ENCODE peak calls at places on chromosomes 11 and 22, in eight cellular contexts. G, S, C, Q, N, K, M and J are unnamed samples.

GRCh38 chr11:71452354-71453020 is 516 bp upstream of the NADSYN1 start:
- DNase-seq in G (peak; percentile 66), S (peak; percentile 61), C (no peak), Q (peak; percentile 11), N (peak; percentile 52), K (peak; percentile 59), M (peak; percentile 91), J (peak; percentile 76)

GRCh38 chr11:132653237-132653636 is 879.1 kb downstream of the OPCML start:
- DNase-seq in G (no peak), S (no peak), C (no peak), Q (no peak), N (no peak), K (no peak), M (no peak), J (no peak)

GRCh38 chr22:31333648-31334047 is 12.5 kb downstream of the PATZ1 start:
- DNase-seq in G (no peak), S (no peak), C (no peak), Q (no peak), N (no peak), K (no peak), M (no peak), J (no peak)

GRCh38 chr11:41622707-41623359 is 163.4 kb upstream of the LRRC4C start:
- DNase-seq in G (no peak), S (no peak), C (no peak), Q (no peak), N (no peak), K (no peak), M (no peak), J (no peak)

GRCh38 chr11:68357568-68357967 is 45.2 kb downstream of the LRP5 start:
- DNase-seq in G (no peak), S (no peak), C (no peak), Q (no peak), N (no peak), K (no peak), M (no peak), J (peak; percentile 65)

GRCh38 chr11:77471520-77472234 is 2.2 kb downstream of the PAK1 start:
- DNase-seq in G (no peak), S (no peak), C (no peak), Q (peak; percentile 33), N (no peak), K (peak; percentile 20), M (no peak), J (no peak)

GRCh38 chr11:43393765-43394355 is 35.1 kb downstream of the TTC17 start:
- DNase-seq in G (no peak), S (peak; percentile 54), C (no peak), Q (no peak), N (peak; percentile 18), K (peak; percentile 39), M (no peak), J (peak; percentile 71)

GRCh38 chr11:32705309-32706033 is 89.0 kb downstream of the CCDC73 start:
- DNase-seq in G (no peak), S (no peak), C (no peak), Q (no peak), N (no peak), K (no peak), M (no peak), J (peak; percentile 14)

GRCh38 chr11:123316003-123316402 is 114.1 kb upstream of the GRAMD1B start:
- DNase-seq in G (no peak), S (no peak), C (no peak), Q (no peak), N (no peak), K (no peak), M (no peak), J (no peak)

GRCh38 chr11:69867076-69868002 is 48.1 kb upstream of the FGF3 start:
- DNase-seq in G (no peak), S (no peak), C (no peak), Q (no peak), N (no peak), K (no peak), M (no peak), J (peak; percentile 94)

GRCh38 chr22:23525510-23525909 is 54.6 kb downstream of the IGLL1 start:
- DNase-seq in G (no peak), S (peak; percentile 41), C (no peak), Q (no peak), N (no peak), K (no peak), M (peak; percentile 64), J (no peak)

GRCh38 chr11:96506041-96506440 is 116.2 kb downstream of the JRKL start:
- DNase-seq in G (no peak), S (no peak), C (no peak), Q (no peak), N (no peak), K (no peak), M (no peak), J (no peak)

GRCh38 chr11:131353761-131354160 is 16.7 kb upstream of the NTM start:
- DNase-seq in G (no peak), S (no peak), C (no peak), Q (no peak), N (no peak), K (no peak), M (no peak), J (no peak)

GRCh38 chr11:113764522-113764921 is 9.0 kb downstream of the ZW10 start:
- DNase-seq in G (no peak), S (no peak), C (no peak), Q (no peak), N (no peak), K (no peak), M (no peak), J (no peak)

GRCh38 chr11:92383430-92383829 is 158.8 kb downstream of the FAT3 start:
- DNase-seq in G (no peak), S (no peak), C (no peak), Q (no peak), N (no peak), K (no peak), M (no peak), J (no peak)

GRCh38 chr22:19566599-19567382 is 42.6 kb upstream of the CLDN5 start:
- DNase-seq in G (no peak), S (no peak), C (no peak), Q (no peak), N (peak; percentile 64), K (no peak), M (no peak), J (no peak)

GRCh38 chr11:93510196-93510898 is 32.8 kb downstream of the SMCO4 start:
- DNase-seq in G (no peak), S (no peak), C (no peak), Q (no peak), N (no peak), K (peak; percentile 56), M (no peak), J (no peak)

GRCh38 chr11:119424775-119425174 is 1.8 kb upstream of the THY1 start:
- DNase-seq in G (no peak), S (no peak), C (no peak), Q (no peak), N (no peak), K (no peak), M (no peak), J (no peak)

GRCh38 chr22:30196867-30197336 is 49.7 kb downstream of the LIF start:
- DNase-seq in G (no peak), S (no peak), C (no peak), Q (no peak), N (no peak), K (no peak), M (no peak), J (no peak)
- H3K4me1 ChIP-seq in G (peaks cover 10% of the 10 kb centered on the region), S (peaks cover 10% of the 10 kb centered on the region), C (peaks cover 18% of the 10 kb centered on the region), Q (peaks cover 58% of the 10 kb centered on the region), N (peaks cover 7% of the 10 kb centered on the region), K (peaks cover 4% of the 10 kb centered on the region), M (peaks cover 54% of the 10 kb centered on the region), J (no peaks in the 10 kb centered on the region)

GRCh38 chr11:21769188-21769587 is 423.7 kb upstream of the ANO5 start:
- DNase-seq in G (no peak), S (no peak), C (no peak), Q (no peak), N (no peak), K (no peak), M (no peak), J (no peak)

GRCh38 chr11:21774212-21774611 is 418.7 kb upstream of the ANO5 start:
- DNase-seq in G (no peak), S (no peak), C (no peak), Q (no peak), N (peak; percentile 60), K (no peak), M (no peak), J (no peak)

GRCh38 chr11:21768388-21768787 is 424.5 kb upstream of the ANO5 start:
- DNase-seq in G (no peak), S (no peak), C (no peak), Q (no peak), N (no peak), K (no peak), M (no peak), J (no peak)

DNA sequence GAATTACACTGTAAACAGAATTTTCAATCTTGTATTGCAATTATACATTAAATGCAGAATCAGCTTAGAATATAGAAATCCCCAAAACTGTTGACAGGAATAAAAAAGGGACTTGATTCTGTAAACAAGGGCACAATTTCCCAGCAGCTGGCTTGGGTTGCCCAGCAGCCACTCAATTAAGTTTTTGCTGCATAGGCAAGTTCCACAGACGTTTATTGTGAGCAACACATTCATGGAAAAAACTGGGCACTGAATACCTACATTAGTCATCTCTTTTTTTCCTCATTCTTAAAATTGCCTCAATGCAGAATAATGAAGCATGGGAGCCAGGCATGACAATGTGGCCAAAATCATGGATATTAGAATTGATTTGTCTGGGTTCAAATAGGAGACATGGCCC is 421.8 kb upstream of the ANO5 start:
- DNase-seq in G (no peak), S (no peak), C (no peak), Q (no peak), N (no peak), K (no peak), M (no peak), J (no peak)
- TF ChIP-seq POLR2A in G (no peak), S (no peak), C (no peak), Q (no peak), N (no peak), K (no peak), M (no peak), J (no peak)

GRCh38 chr22:47014636-47014930 is 252.1 kb downstream of the TBC1D22A start:
- DNase-seq in G (no peak), S (no peak), C (no peak), Q (no peak), N (no peak), K (no peak), M (no peak), J (no peak)
- H3K4me1 ChIP-seq in G (no peaks in the 10 kb centered on the region), S (peaks cover 4% of the 10 kb centered on the region), C (no peaks in the 10 kb centered on the region), Q (no peaks in the 10 kb centered on the region), N (no peaks in the 10 kb centered on the region), K (no peaks in the 10 kb centered on the region), M (no peaks in the 10 kb centered on the region), J (no peaks in the 10 kb centered on the region)

DNA sequence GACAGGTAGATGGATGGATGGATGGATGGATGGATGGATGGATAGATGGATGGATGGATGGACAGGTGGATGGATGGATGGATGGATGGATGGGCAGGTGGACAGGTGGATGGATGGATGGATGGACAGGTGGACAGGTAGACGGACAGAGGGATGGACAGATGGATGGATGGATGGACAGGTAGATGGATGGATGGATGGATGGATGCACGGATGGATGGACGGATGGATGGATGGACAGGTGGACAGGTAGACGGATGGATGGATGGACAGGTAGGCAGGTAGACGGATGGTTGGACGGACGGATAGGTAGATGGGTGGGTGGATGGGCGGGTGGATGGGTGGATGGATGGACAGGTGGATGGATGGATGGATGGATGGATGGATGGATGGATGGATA is 24.3 kb downstream of the PDGFB start:
- DNase-seq in G (no peak), S (no peak), C (no peak), Q (no peak), N (no peak), K (no peak), M (peak; percentile 9), J (no peak)
- TF ChIP-seq POLR2A in G (no peak), S (no peak), C (no peak), Q (no peak), N (no peak), K (no peak), M (no peak), J (no peak)

GRCh38 chr11:102780491-102780918 is at the start of gene MMP10:
- DNase-seq in G (no peak), S (no peak), C (no peak), Q (peak; percentile 21), N (no peak), K (no peak), M (no peak), J (no peak)
- H3K4me1 ChIP-seq in G (no peaks in the 10 kb centered on the region), S (no peaks in the 10 kb centered on the region), C (peaks cover 3% of the 10 kb centered on the region), Q (no peaks in the 10 kb centered on the region), N (no peaks in the 10 kb centered on the region), K (no peaks in the 10 kb centered on the region), M (no peaks in the 10 kb centered on the region), J (no peaks in the 10 kb centered on the region)